ENCODE peak calls at places on chromosomes 5 and 9, in six cellular contexts. P is GF-D8; I is PC-9; C is hepatocyte; D is activated CD4-positive, alpha-beta T cell treated with anti-CD3 and anti-CD28 coated beads, Interleukin-2, amount 50 U/mL, for 48 hours; O is amygdala. R is an unnamed sample.

GRCh38 chr9:37430841-37431597 is 8.5 kb downstream of the GRHPR start:
- DNase-seq in P (no peak), I (no peak), C (peak; percentile 62), D (no peak), O (peak; percentile 71), R (no peak)

GRCh38 chr5:1797855-1798254 is 1.8 kb downstream of the MRPL36 start:
- DNase-seq in P (no peak), I (no peak), C (no peak), D (no peak), O (no peak), R (no peak)

GRCh38 chr9:92663951-92664350 is 6.0 kb downstream of the IPPK start:
- DNase-seq in P (no peak), I (no peak), C (no peak), D (no peak), O (no peak), R (no peak)

GRCh38 chr5:14732991-14733390 is 68.5 kb downstream of the OTULIN start:
- DNase-seq in P (no peak), I (no peak), C (no peak), D (no peak), O (no peak), R (no peak)

GRCh38 chr5:62127098-62127736 is 178.8 kb upstream of the KIF2A start:
- DNase-seq in P (no peak), I (no peak), C (no peak), D (no peak), O (no peak), R (no peak)

GRCh38 chr5:127813633-127814171 is 110.5 kb downstream of the CCDC192 start:
- DNase-seq in P (no peak), I (peak; percentile 79), C (no peak), D (no peak), O (no peak), R (peak; percentile 92)

GRCh38 chr9:36151306-36152210 is 15.0 kb downstream of the GLIPR2 start:
- DNase-seq in P (peak; percentile 88), I (no peak), C (no peak), D (peak; percentile 85), O (no peak), R (peak; percentile 52)

GRCh38 chr5:159933531-159934485 is 17.5 kb downstream of the ADRA1B start:
- DNase-seq in P (no peak), I (no peak), C (no peak), D (no peak), O (no peak), R (no peak)